ENCODE peak calls at places on chromosomes 13 and 19, in five cellular contexts. C is fibroblast of mammary gland, X is GF-D8, W is astrocyte, S is stromal cell of bone marrow. V is an unnamed sample.

GRCh38 chr19:12800344-12800732 is 1.3 kb downstream of the PRDX2 start:
- DNase-seq in S (no peak), C (no peak), W (no peak), X (no peak), V (no peak)

GRCh38 chr19:16355293-16356043 is 30.8 kb downstream of the KLF2 start:
- DNase-seq in S (no peak), W (no peak), C (peak), X (no peak), V (no peak)

GRCh38 chr13:39835253-39835652 is 179.8 kb downstream of the COG6 start:
- DNase-seq in W (no peak), X (no peak), S (peak), C (no peak), V (no peak)

GRCh38 chr19:20359933-20360720 is 193.1 kb downstream of the ZNF486 start:
- DNase-seq in W (no peak), C (no peak), X (no peak), S (no peak), V (no peak)

GRCh38 chr19:1725100-1726064 is 27.9 kb upstream of the ONECUT3 start:
- DNase-seq in S (peak), W (no peak), C (peak), X (no peak), V (peak)

GRCh38 chr13:33116321-33117010 is 100.2 kb downstream of the KL start:
- DNase-seq in W (no peak), X (no peak), C (no peak), S (no peak), V (no peak)

GRCh38 chr13:66656050-66656449 is 574.1 kb downstream of the PCDH9 start:
- DNase-seq in C (no peak), W (no peak), X (no peak), S (no peak), V (no peak)

GRCh38 chr19:33227870-33228599 is 2.4 kb upstream of the SLC7A10 start:
- DNase-seq in X (no peak), S (no peak), C (no peak), W (no peak), V (no peak)

GRCh38 chr13:25231537-25231936 is 55.8 kb downstream of the MTMR6 start:
- DNase-seq in C (no peak), W (no peak), S (no peak), X (no peak), V (no peak)

GRCh38 chr13:39144941-39145533 is 106.8 kb downstream of the NHLRC3 start:
- DNase-seq in W (peak), X (no peak), S (peak), C (peak), V (peak)

GRCh38 chr19:46378268-46378667 is 31.4 kb downstream of the PPP5C start:
- DNase-seq in C (peak), S (peak), X (no peak), W (peak), V (peak)

GRCh38 chr13:101942038-101942437 is 459.8 kb downstream of the FGF14 start:
- DNase-seq in X (no peak), C (peak), S (no peak), W (peak), V (peak)

GRCh38 chr13:45873491-45874360 is 22.2 kb upstream of the SIAH3 start:
- DNase-seq in S (no peak), C (peak), W (peak), X (no peak), V (peak)

GRCh38 chr19:50384685-50385535 is 763 bp downstream of the POLD1 start:
- DNase-seq in W (peak), C (peak), X (peak), S (no peak), V (no peak)

GRCh38 chr19:14035706-14036105 is 4.1 kb downstream of the IL27RA start:
- DNase-seq in C (no peak), X (no peak), W (peak), S (no peak), V (no peak)

GRCh38 chr13:30907167-30907761 is 1.2 kb downstream of the MEDAG start:
- DNase-seq in W (peak), S (no peak), C (peak), X (no peak), V (no peak)

GRCh38 chr13:51534075-51534817 is 50.0 kb upstream of the WDFY2 start:
- DNase-seq in X (peak), C (no peak), W (no peak), S (no peak), V (no peak)